ENCODE peak calls at places on chromosomes 6 and 20, in five cellular contexts. P is lower lobe of right lung, K is astrocyte, B is IMR-90, A is OCI-LY7. E is an unnamed sample.

GRCh38 chr6:23584134-23584763 is 541.8 kb upstream of the NRSN1 start:
- DNase-seq in K (no peak), P (no peak), B (no peak), A (no peak), E (no peak)

GRCh38 chr6:16058188-16058780 is 70.6 kb upstream of the MYLIP start:
- DNase-seq in A (no peak), P (no peak), K (no peak), B (no peak), E (no peak)

GRCh38 chr20:51731771-51732453 is 36.3 kb downstream of the ATP9A start:
- DNase-seq in P (no peak), B (peak; percentile 58), K (peak; percentile 36), A (no peak), E (no peak)

GRCh38 chr20:21141825-21142224 is 15.9 kb downstream of the KIZ start:
- DNase-seq in K (no peak), B (no peak), P (no peak), A (no peak), E (no peak)

GRCh38 chr6:20907486-20908071 is 373.3 kb downstream of the CDKAL1 start:
- DNase-seq in A (no peak), B (no peak), K (no peak), P (no peak), E (no peak)

GRCh38 chr6:131843768-131844167 is 35.9 kb downstream of the ENPP1 start:
- DNase-seq in B (no peak), A (no peak), P (no peak), K (no peak), E (no peak)

GRCh38 chr6:106101466-106101865 is 15.3 kb downstream of the PRDM1 start:
- DNase-seq in A (no peak), K (no peak), B (no peak), P (no peak), E (no peak)

GRCh38 chr6:158758941-158759479 is 60.2 kb downstream of the EZR start:
- DNase-seq in B (no peak), P (no peak), A (no peak), K (no peak), E (no peak)

GRCh38 chr6:139776051-139776450 is 401.6 kb upstream of the CITED2 start:
- DNase-seq in K (no peak), B (no peak), P (no peak), A (no peak), E (no peak)

GRCh38 chr6:26183581-26184408 is 96.6 kb downstream of the HFE start:
- DNase-seq in P (peak; percentile 72), A (no peak), B (peak; percentile 92), K (peak; percentile 88), E (no peak)

GRCh38 chr20:20752712-20753111 is 40.3 kb upstream of the RALGAPA2 start:
- DNase-seq in B (no peak), A (no peak), P (no peak), K (no peak), E (no peak)

GRCh38 chr6:71287926-71288227 is 734 bp upstream of the OGFRL1 start:
- DNase-seq in A (no peak), K (no peak), B (no peak), P (no peak), E (no peak)

GRCh38 chr6:2877057-2877882 is 25.8 kb downstream of the SERPINB9 start:
- DNase-seq in P (no peak), A (no peak), K (peak; percentile 33), B (peak; percentile 57), E (peak; percentile 69)

GRCh38 chr20:17227669-17228623 is 1.1 kb downstream of the PCSK2 start:
- DNase-seq in P (peak; percentile 41), B (peak; percentile 1), K (no peak), A (no peak), E (no peak)

GRCh38 chr20:36549942-36550796 is 8.8 kb downstream of the MYL9 start:
- DNase-seq in P (no peak), B (no peak), K (no peak), A (no peak), E (no peak)

GRCh38 chr6:144753023-144753705 is 468.0 kb downstream of the UTRN start:
- DNase-seq in B (no peak), P (no peak), K (no peak), A (peak; percentile 2), E (no peak)

GRCh38 chr6:130020892-130021483 is 2.6 kb downstream of the L3MBTL3 start:
- DNase-seq in A (peak; percentile 86), K (peak; percentile 84), B (peak; percentile 95), P (peak; percentile 67), E (peak; percentile 57)

GRCh38 chr20:59120491-59120890 is 43.1 kb upstream of the ZNF831 start:
- DNase-seq in A (peak; percentile 55), B (no peak), K (no peak), P (no peak), E (no peak)

GRCh38 chr20:38665094-38665493 is 59.2 kb upstream of the SLC32A1 start:
- DNase-seq in A (no peak), P (no peak), B (no peak), K (no peak), E (no peak)

GRCh38 chr6:84582997-84583396 is 181.4 kb downstream of the TBX18 start:
- DNase-seq in K (no peak), A (no peak), P (no peak), B (peak; percentile 10), E (no peak)

GRCh38 chr6:20408851-20409250 is 7.2 kb downstream of the E2F3 start:
- DNase-seq in B (no peak), P (no peak), K (no peak), A (no peak), E (no peak)

GRCh38 chr6:82062219-82062618 is 185.3 kb downstream of the IBTK start:
- DNase-seq in B (no peak), K (no peak), P (no peak), A (no peak), E (no peak)
- H3K27ac ChIP-seq in B (no peak overlapping the region), K (no peak overlapping the region), P (no peak overlapping the region), A (no peak overlapping the region), E (no peak overlapping the region)

GRCh38 chr6:12309070-12309469 is 18.9 kb downstream of the EDN1 start:
- DNase-seq in K (no peak), B (no peak), P (no peak), A (no peak), E (no peak)

GRCh38 chr6:12313311-12313991 is 23.3 kb downstream of the EDN1 start:
- DNase-seq in P (no peak), K (no peak), B (no peak), A (no peak), E (no peak)

GRCh38 chr6:12312736-12313135 is 22.6 kb downstream of the EDN1 start:
- DNase-seq in P (no peak), A (no peak), K (peak; percentile 64), B (no peak), E (no peak)

GRCh38 chr6:12313992-12314589 is 23.9 kb downstream of the EDN1 start:
- DNase-seq in P (no peak), K (peak; percentile 55), A (no peak), B (peak; percentile 35), E (peak; percentile 41)

DNA sequence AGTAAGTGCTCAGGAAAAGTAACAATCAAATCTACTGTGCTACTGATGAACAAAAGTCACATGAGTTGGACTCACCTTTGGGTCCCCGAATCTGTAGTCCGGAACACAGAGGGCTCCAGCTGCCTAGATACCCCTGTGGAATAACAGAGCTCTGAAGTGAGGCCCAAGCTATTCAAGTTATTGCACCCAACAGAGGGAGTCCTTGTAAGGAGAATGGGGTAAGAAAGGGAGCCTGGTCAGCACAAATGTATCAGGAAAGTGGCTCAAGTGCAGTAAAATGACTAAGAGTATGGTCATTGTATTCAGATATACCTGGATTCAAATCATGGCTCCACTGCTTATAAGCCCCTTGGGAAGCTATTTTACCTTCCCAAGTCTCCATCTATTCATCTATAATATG is 20.9 kb downstream of the EDN1 start:
- DNase-seq in P (no peak), A (no peak), K (no peak), B (no peak), E (no peak)
- TF ChIP-seq CTCF in P (no peak), A (no peak), K (no peak), B (no peak), E (no peak)

GRCh38 chr6:137811121-137811911 is 55.7 kb upstream of the TNFAIP3 start:
- DNase-seq in B (peak; percentile 96), P (peak; percentile 86), K (peak; percentile 85), A (peak; percentile 59), E (peak; percentile 82)
- H3K27ac ChIP-seq in B (no peak overlapping the region), P (peak overlapping the region; percentile 53), K (peak overlapping the region; percentile 61), A (no peak overlapping the region), E (peak overlapping the region; percentile 57)

GRCh38 chr20:49656304-49656703 is 57.4 kb downstream of the B4GALT5 start:
- DNase-seq in A (no peak), B (peak; percentile 65), K (peak; percentile 26), P (no peak), E (no peak)

GRCh38 chr20:49659096-49659495 is 54.6 kb downstream of the B4GALT5 start:
- DNase-seq in A (no peak), K (no peak), P (no peak), B (no peak), E (no peak)

GRCh38 chr20:49653925-49654324 is 59.8 kb downstream of the B4GALT5 start:
- DNase-seq in P (no peak), B (no peak), K (no peak), A (no peak), E (no peak)

GRCh38 chr20:49658508-49658907 is 55.2 kb downstream of the B4GALT5 start:
- DNase-seq in K (no peak), B (no peak), P (no peak), A (no peak), E (no peak)

GRCh38 chr20:49657118-49657901 is 56.4 kb downstream of the B4GALT5 start:
- DNase-seq in K (peak; percentile 81), B (peak; percentile 84), A (no peak), P (no peak), E (no peak)
- TF ChIP-seq CTCF in K (no peak), B (no peak), A (no peak), P (no peak), E (no peak)

GRCh38 chr20:49568491-49569151 is 684 bp upstream of the PTGIS start:
- DNase-seq in B (no peak), P (no peak), K (peak; percentile 71), A (no peak), E (no peak)
- H3K27ac ChIP-seq in B (no peak overlapping the region), P (no peak overlapping the region), K (no peak overlapping the region), A (no peak overlapping the region), E (no peak overlapping the region)

GRCh38 chr20:7031222-7031621 is 263.7 kb downstream of the BMP2 start:
- DNase-seq in P (no peak), B (no peak), A (no peak), K (no peak), E (no peak)
- TF ChIP-seq CTCF in P (peak; percentile 14), B (no peak), A (peak; percentile 49), K (no peak), E (no peak)

E was measured in RWPE1.